ENCODE peak calls at places on chromosomes 5 and 9, in five cellular contexts. H is bronchial epithelial cell, W is B cell, B is OCI-LY7, O is progenitor cell of endocrine pancreas. T is an unnamed sample.
A peak's percentile ranks its signal among the peaks of the same experiment; 100 is the strongest.

GRCh38 chr9:3760031-3760430 is 234.2 kb upstream of the RFX3 start:
- DNase-seq in H (peak; percentile 88), B (no peak), O (no peak), W (no peak), T (no peak)

GRCh38 chr5:108379722-108380530 is 2.0 kb downstream of the FBXL17 start:
- DNase-seq in H (peak; percentile 22), B (peak; percentile 21), O (no peak), W (peak; percentile 14), T (no peak)

GRCh38 chr9:70112981-70113380 is 69.3 kb downstream of the MAMDC2 start:
- DNase-seq in O (no peak), H (no peak), B (no peak), W (no peak), T (no peak)

GRCh38 chr5:1836891-1837880 is 36.0 kb downstream of the NDUFS6 start:
- DNase-seq in O (no peak), H (no peak), B (no peak), W (no peak), T (no peak)

GRCh38 chr9:8863064-8863463 is 1063.5 kb upstream of the DMAC1 start:
- DNase-seq in O (no peak), W (no peak), B (no peak), H (no peak), T (no peak)

GRCh38 chr5:107218457-107219193 is 452.1 kb downstream of the EFNA5 start:
- DNase-seq in H (peak; percentile 92), B (no peak), O (no peak), W (no peak), T (no peak)

GRCh38 chr5:148978370-148979103 is 84.3 kb downstream of the SH3TC2 start:
- DNase-seq in B (no peak), W (no peak), H (peak; percentile 83), O (no peak), T (no peak)

GRCh38 chr5:9140202-9140601 is 405.7 kb downstream of the SEMA5A start:
- DNase-seq in H (no peak), B (no peak), W (no peak), O (no peak), T (no peak)

GRCh38 chr5:174177976-174178600 is 132.6 kb downstream of the NSG2 start:
- DNase-seq in W (no peak), O (no peak), B (no peak), H (no peak), T (no peak)

GRCh38 chr5:68447121-68447520 is 231.6 kb downstream of the PIK3R1 start:
- DNase-seq in B (no peak), H (no peak), W (no peak), O (no peak), T (no peak)

GRCh38 chr9:112132356-112132755 is 42.7 kb downstream of the SUSD1 start:
- DNase-seq in W (no peak), O (no peak), B (no peak), H (no peak), T (no peak)

GRCh38 chr5:39721394-39721793 is 296.6 kb upstream of the DAB2 start:
- DNase-seq in W (no peak), B (no peak), O (no peak), H (no peak), T (no peak)

DNA sequence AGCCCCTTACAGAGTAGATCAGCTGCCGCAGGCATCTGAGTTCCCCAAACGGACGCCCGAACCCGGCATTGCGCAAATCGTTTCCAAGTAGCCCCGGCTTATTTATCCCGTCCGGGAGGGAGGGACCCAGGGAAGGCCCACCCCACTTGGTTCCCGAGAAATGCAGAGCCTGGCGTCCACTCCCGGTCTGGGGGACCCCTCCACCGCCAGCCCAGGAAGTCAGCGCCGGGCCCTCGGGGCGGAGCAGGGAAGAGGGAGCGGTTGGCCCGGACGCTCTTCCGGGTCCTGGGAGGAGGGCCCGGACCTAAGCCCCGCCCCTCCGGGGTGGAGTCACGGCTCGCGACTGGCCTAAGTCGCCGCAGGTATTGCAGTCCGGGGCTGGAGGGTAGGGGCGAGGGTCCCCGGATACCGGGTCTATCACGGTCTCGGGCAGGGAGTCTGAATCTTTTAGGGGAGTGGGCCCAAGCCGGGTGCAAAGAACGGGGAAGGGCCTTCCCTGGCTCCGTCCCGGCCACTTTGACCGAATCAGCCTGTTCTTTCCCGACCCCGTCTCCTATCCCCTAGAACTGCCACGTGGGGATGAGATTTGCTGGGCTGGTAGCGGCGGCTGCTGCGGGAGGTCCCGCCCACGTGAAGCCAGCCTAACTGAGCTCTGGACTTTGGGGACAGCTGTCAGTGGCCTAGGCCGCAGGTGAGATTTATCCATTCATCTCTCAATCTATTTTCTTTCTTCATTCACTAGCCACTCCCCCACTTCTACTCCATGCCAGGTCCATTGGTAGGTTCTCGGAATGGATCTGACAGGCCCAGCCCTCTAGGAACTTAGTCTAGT is at the start of gene RABEPK:
- DNase-seq in H (peak; percentile 84), B (peak; percentile 93), O (peak; percentile 91), W (peak; percentile 93), T (peak; percentile 72)
- TF ChIP-seq CTCF in H (no peak), B (no peak), O (peak; percentile 6), W (no peak), T (no peak)

GRCh38 chr9:26951794-26952193 is 4.4 kb upstream of the IFT74 start:
- DNase-seq in B (no peak), H (no peak), W (no peak), O (no peak), T (no peak)

GRCh38 chr9:26955921-26956886 is at the start of gene IFT74:
- DNase-seq in B (peak; percentile 90), W (peak; percentile 93), O (peak; percentile 92), H (peak; percentile 93), T (peak; percentile 93)

GRCh38 chr9:26950521-26950920 is 3.5 kb upstream of the PLAA start:
- DNase-seq in H (no peak), W (no peak), B (no peak), O (no peak), T (no peak)

GRCh38 chr9:26955222-26955903 is 849 bp upstream of the IFT74 start:
- DNase-seq in W (peak; percentile 31), B (peak; percentile 7), O (no peak), H (no peak), T (no peak)

DNA sequence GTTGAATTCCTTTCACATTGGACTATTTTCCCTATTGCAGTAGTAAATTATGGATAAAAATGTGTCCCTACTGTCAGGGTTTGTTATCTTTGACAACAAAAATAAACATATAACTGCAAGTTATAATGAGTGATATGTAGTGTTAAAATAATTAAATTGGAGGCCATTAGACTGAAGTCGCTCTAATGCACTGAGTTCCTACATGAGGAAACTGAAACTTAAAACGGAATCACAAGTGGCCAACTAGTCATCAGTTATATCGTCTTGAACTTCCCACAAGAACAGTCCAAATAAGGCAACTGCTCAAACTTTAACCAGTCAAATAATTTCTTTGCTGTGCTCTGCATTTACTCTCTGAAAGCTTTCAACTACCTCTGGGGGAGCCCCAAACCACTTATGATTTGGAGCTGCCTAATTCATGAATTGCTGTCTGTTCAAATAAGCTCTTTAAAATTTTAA is 2.1 kb upstream of the IFT74 start:
- DNase-seq in O (no peak), H (no peak), B (no peak), W (peak; percentile 21), T (no peak)
- TF ChIP-seq CTCF in O (no peak), H (no peak), B (no peak), W (no peak), T (no peak)

DNA sequence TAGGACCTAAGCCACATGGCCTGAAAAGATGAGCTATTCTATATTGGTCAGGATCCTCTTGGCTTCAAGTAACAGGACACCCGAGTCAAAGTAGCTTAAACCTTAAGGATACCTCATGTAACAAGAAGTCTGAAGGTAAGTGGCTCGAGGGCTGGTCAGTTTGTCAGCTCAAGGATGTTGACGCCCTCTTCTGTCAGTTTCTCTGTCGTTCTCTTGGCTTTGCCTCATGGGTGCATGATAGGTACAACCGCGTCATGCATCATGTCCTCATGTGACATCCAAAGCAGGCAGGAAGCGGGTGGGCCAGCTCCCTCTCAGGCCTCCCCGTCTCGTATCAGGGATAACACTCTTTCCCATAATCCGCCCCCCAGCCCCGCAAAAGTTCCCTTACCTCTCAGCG is 22.1 kb upstream of the TCERG1 start:
- DNase-seq in O (no peak), W (no peak), B (no peak), H (no peak), T (no peak)
- TF ChIP-seq CTCF in O (no peak), W (no peak), B (no peak), H (no peak), T (no peak)

DNA sequence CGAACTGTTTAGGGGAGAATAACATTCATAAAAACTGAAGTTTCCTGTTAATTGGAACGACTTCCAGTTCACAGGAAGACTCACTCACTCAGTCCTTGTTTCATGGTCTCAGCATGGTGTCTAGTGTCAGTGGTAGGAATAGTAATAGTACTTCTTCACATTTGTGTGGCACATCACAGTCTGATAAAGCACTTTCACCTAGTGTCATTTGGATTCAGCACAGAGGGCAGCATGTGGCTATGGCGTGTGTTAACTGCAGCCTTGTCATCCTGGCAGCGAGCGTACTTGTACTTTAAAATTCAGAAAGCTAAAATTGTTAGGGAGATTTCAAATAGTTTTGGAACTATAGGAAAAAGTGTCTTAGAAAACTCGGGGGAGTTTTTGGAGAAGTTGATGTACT is 72.4 kb downstream of the VCAN start:
- DNase-seq in B (no peak), O (no peak), W (no peak), H (no peak), T (no peak)
- TF ChIP-seq CTCF in B (no peak), O (no peak), W (no peak), H (no peak), T (no peak)

DNA sequence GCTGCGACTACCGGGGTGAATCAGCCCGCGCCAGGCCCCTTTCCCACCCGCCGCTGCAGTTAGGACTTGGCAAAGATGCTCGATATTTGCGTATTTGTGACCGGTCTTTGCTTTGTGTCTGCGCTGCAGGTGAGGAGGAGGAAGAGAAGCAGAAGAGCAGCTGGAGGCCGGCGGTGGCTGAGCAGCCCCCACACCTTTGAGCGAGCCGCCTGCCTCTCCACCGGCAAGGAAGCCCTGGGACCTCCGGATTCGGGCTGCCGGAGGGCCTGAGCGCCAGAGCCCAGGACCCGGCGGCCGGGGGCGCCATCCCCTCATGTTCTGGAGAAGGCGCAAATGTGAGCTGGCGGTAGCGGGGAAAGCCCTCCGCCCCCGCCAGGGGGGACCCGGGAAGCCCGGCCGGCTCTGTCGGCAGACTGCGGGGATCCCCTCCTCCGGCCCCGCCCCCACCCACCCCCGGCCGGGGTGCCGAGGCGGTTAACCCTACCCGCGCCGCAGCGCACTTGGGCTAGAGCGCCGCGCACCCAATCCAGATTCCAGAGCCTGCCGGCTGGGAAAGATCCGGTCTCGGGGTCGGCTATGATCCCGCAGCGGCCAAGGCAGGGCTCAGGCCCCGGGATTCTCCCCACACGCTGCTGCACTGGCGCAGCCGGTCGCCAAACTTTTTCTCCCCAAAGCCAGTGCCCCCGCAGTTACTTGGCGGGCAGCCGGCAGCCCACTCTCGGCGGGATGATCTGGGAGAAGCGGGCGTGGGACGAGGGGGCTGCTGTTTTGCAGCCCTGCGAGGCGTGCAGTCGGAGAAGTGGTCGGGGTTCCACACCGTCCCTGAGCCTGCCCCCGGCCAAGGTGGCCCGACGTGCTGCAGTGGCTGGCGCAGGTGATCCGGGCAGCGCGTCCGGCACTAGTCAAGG is 800 bp upstream of the KCNN2 start:
- DNase-seq in H (no peak), W (peak; percentile 6), B (no peak), O (peak; percentile 74), T (no peak)
- TF ChIP-seq CTCF in H (no peak), W (no peak), B (no peak), O (peak; percentile 61), T (no peak)

DNA sequence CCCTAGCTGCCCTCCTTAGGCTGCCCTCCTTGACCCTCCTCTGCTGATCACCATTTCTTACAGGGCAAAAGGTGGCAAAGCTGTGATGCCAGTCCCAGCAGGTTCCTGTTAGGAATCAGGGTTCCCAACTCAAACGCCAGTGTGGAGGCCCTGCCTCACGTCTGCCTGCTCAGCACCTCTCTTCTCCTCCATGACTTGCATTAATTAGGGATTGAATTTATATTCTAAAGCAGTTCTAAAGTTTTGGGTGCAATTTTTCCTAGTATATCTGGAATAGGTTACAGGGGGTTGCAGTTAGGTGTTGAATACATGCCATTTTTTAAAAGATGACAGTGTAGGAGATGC is 13.2 kb upstream of the PLEKHG4B start:
- DNase-seq in W (no peak), O (no peak), H (no peak), B (no peak), T (no peak)
- TF ChIP-seq CTCF in W (no peak), O (no peak), H (no peak), B (peak; percentile 42), T (no peak)

T was measured in omental fat pad.